ENCODE peak calls at places on chromosomes 11 and 22, in four cellular contexts. One of them, this sample, is unnamed.

GRCh38 chr22:32660292-32660691 is 141.2 kb upstream of the TIMP3 start:
- DNase-seq in mammary epithelial cell: peak; percentile 62
- DNase-seq in PC-9: peak; percentile 55
- DNase-seq in thoracic aorta: no peak
- DNase-seq in this sample: no peak

GRCh38 chr11:47916361-47916841 is 64.0 kb upstream of the PTPRJ start:
- DNase-seq in PC-9: no peak
- DNase-seq in thoracic aorta: no peak
- DNase-seq in mammary epithelial cell: no peak
- DNase-seq in this sample: no peak

GRCh38 chr11:17021550-17021949 is 7.3 kb upstream of the PLEKHA7 start:
- DNase-seq in mammary epithelial cell: no peak
- DNase-seq in PC-9: no peak
- DNase-seq in thoracic aorta: no peak
- DNase-seq in this sample: no peak

GRCh38 chr11:94882931-94883330 is 90.4 kb downstream of the CWC15 start:
- DNase-seq in thoracic aorta: no peak
- DNase-seq in mammary epithelial cell: peak; percentile 73
- DNase-seq in PC-9: no peak
- DNase-seq in this sample: no peak

GRCh38 chr11:68903631-68904457 is at the start of the genes IGHMBP2 and MRPL21:
- DNase-seq in thoracic aorta: peak; percentile 34
- DNase-seq in mammary epithelial cell: peak; percentile 83
- DNase-seq in PC-9: peak; percentile 86
- DNase-seq in this sample: no peak

GRCh38 chr11:117426297-117426685 is 98.6 kb downstream of the CEP164 start:
- DNase-seq in thoracic aorta: no peak
- DNase-seq in PC-9: peak; percentile 60
- DNase-seq in mammary epithelial cell: peak; percentile 24
- DNase-seq in this sample: no peak

GRCh38 chr11:102940714-102941588 is 14.6 kb downstream of the MMP13 start:
- DNase-seq in thoracic aorta: no peak
- DNase-seq in mammary epithelial cell: peak; percentile 66
- DNase-seq in PC-9: peak; percentile 43
- DNase-seq in this sample: no peak

GRCh38 chr22:47276219-47276843 is 513.9 kb downstream of the TBC1D22A start:
- DNase-seq in mammary epithelial cell: no peak
- DNase-seq in PC-9: no peak
- DNase-seq in thoracic aorta: no peak
- DNase-seq in this sample: no peak

GRCh38 chr22:41446057-41446501 is 522 bp downstream of the TOB2 start:
- DNase-seq in PC-9: peak; percentile 20
- DNase-seq in mammary epithelial cell: peak; percentile 11
- DNase-seq in thoracic aorta: no peak
- DNase-seq in this sample: no peak

GRCh38 chr22:28647216-28647615 is 32.4 kb downstream of the TTC28 start:
- DNase-seq in thoracic aorta: no peak
- DNase-seq in PC-9: no peak
- DNase-seq in mammary epithelial cell: no peak
- DNase-seq in this sample: no peak

GRCh38 chr11:68810164-68810563 is 31.6 kb downstream of the CPT1A start:
- DNase-seq in thoracic aorta: no peak
- DNase-seq in mammary epithelial cell: no peak
- DNase-seq in PC-9: no peak
- DNase-seq in this sample: no peak

GRCh38 chr11:24900960-24901549 is 404.2 kb downstream of the LUZP2 start:
- DNase-seq in thoracic aorta: no peak
- DNase-seq in mammary epithelial cell: no peak
- DNase-seq in PC-9: no peak
- DNase-seq in this sample: no peak

GRCh38 chr11:5992604-5993251 is 5.9 kb upstream of the OR52L1 start:
- DNase-seq in PC-9: no peak
- DNase-seq in thoracic aorta: no peak
- DNase-seq in mammary epithelial cell: peak; percentile 18
- DNase-seq in this sample: no peak

GRCh38 chr11:81840375-81840774 is 893.3 kb downstream of the FAM181B start:
- DNase-seq in PC-9: no peak
- DNase-seq in mammary epithelial cell: no peak
- DNase-seq in thoracic aorta: no peak
- DNase-seq in this sample: no peak

GRCh38 chr11:32118025-32118974 is 27.4 kb downstream of the RCN1 start:
- DNase-seq in PC-9: peak; percentile 52
- DNase-seq in mammary epithelial cell: peak; percentile 85
- DNase-seq in thoracic aorta: no peak
- DNase-seq in this sample: no peak

GRCh38 chr11:75591966-75592365 is 29.9 kb downstream of the SERPINH1 start:
- DNase-seq in PC-9: no peak
- DNase-seq in thoracic aorta: no peak
- DNase-seq in mammary epithelial cell: no peak
- DNase-seq in this sample: no peak

GRCh38 chr11:45662665-45663485 is 2.5 kb downstream of the CHST1 start:
- DNase-seq in thoracic aorta: peak; percentile 49
- DNase-seq in mammary epithelial cell: peak; percentile 15
- DNase-seq in PC-9: no peak
- DNase-seq in this sample: peak; percentile 55

GRCh38 chr11:120710354-120711187 is 199.0 kb downstream of the GRIK4 start:
- DNase-seq in mammary epithelial cell: peak; percentile 72
- DNase-seq in PC-9: peak; percentile 24
- DNase-seq in thoracic aorta: no peak
- DNase-seq in this sample: peak; percentile 81

GRCh38 chr11:119664063-119664572 is 64.9 kb downstream of the NECTIN1 start:
- DNase-seq in mammary epithelial cell: no peak
- DNase-seq in PC-9: no peak
- DNase-seq in thoracic aorta: no peak
- DNase-seq in this sample: no peak

GRCh38 chr11:2734181-2735052 is 34.6 kb upstream of the KCNQ1OT1 start:
- DNase-seq in PC-9: no peak
- DNase-seq in thoracic aorta: no peak
- DNase-seq in mammary epithelial cell: no peak
- DNase-seq in this sample: no peak

GRCh38 chr11:102546923-102547471 is 16.4 kb upstream of the MMP7 start:
- DNase-seq in thoracic aorta: no peak
- DNase-seq in mammary epithelial cell: no peak
- DNase-seq in PC-9: no peak
- DNase-seq in this sample: no peak

GRCh38 chr22:37995460-37995859 is 11.1 kb upstream of the SOX10 start:
- DNase-seq in thoracic aorta: no peak
- DNase-seq in mammary epithelial cell: no peak
- DNase-seq in PC-9: no peak
- DNase-seq in this sample: no peak

GRCh38 chr11:38019072-38019775 is 1421.2 kb upstream of the RAG2 start:
- DNase-seq in mammary epithelial cell: peak; percentile 95
- DNase-seq in PC-9: peak; percentile 96
- DNase-seq in thoracic aorta: no peak
- DNase-seq in this sample: peak; percentile 74

GRCh38 chr11:64996710-64997380 is at the start of gene BATF2:
- DNase-seq in mammary epithelial cell: peak; percentile 60
- DNase-seq in thoracic aorta: peak; percentile 29
- DNase-seq in PC-9: peak; percentile 66
- DNase-seq in this sample: no peak

GRCh38 chr11:85697747-85698146 is 11.8 kb upstream of the CCDC89 start:
- DNase-seq in thoracic aorta: no peak
- DNase-seq in mammary epithelial cell: no peak
- DNase-seq in PC-9: no peak
- DNase-seq in this sample: no peak

GRCh38 chr22:47540011-47540410 is 777.6 kb downstream of the TBC1D22A start:
- DNase-seq in thoracic aorta: no peak
- DNase-seq in PC-9: no peak
- DNase-seq in mammary epithelial cell: no peak
- DNase-seq in this sample: no peak

GRCh38 chr11:64384039-64384737 is 25.2 kb downstream of the RPS6KA4 start:
- DNase-seq in thoracic aorta: no peak
- DNase-seq in mammary epithelial cell: no peak
- DNase-seq in PC-9: no peak
- DNase-seq in this sample: no peak

GRCh38 chr11:24622262-24622661 is 125.4 kb downstream of the LUZP2 start:
- DNase-seq in PC-9: no peak
- DNase-seq in thoracic aorta: no peak
- DNase-seq in mammary epithelial cell: no peak
- DNase-seq in this sample: no peak

GRCh38 chr22:20316844-20317401 is 2.9 kb downstream of the DGCR6L start:
- DNase-seq in mammary epithelial cell: no peak
- DNase-seq in PC-9: no peak
- DNase-seq in thoracic aorta: no peak
- DNase-seq in this sample: no peak

GRCh38 chr11:15208570-15209222 is 94.0 kb downstream of the INSC start:
- DNase-seq in thoracic aorta: no peak
- DNase-seq in PC-9: peak; percentile 41
- DNase-seq in mammary epithelial cell: peak; percentile 27
- DNase-seq in this sample: no peak

GRCh38 chr11:133951484-133952198 is 5.1 kb downstream of the IGSF9B start:
- DNase-seq in mammary epithelial cell: no peak
- DNase-seq in thoracic aorta: no peak
- DNase-seq in PC-9: no peak
- DNase-seq in this sample: no peak

GRCh38 chr11:105641433-105641832 is 31.6 kb downstream of the GRIA4 start:
- DNase-seq in PC-9: no peak
- DNase-seq in mammary epithelial cell: no peak
- DNase-seq in thoracic aorta: no peak
- DNase-seq in this sample: no peak

GRCh38 chr11:73087730-73088129 is 54.4 kb downstream of the FCHSD2 start:
- DNase-seq in mammary epithelial cell: peak; percentile 7
- DNase-seq in PC-9: no peak
- DNase-seq in thoracic aorta: no peak
- DNase-seq in this sample: no peak

GRCh38 chr11:93536346-93536871 is 6.8 kb downstream of the SMCO4 start:
- DNase-seq in mammary epithelial cell: no peak
- DNase-seq in thoracic aorta: no peak
- DNase-seq in PC-9: no peak
- DNase-seq in this sample: no peak

GRCh38 chr11:93541154-93541553 is 2.0 kb downstream of the SMCO4 start:
- DNase-seq in thoracic aorta: no peak
- DNase-seq in PC-9: no peak
- DNase-seq in mammary epithelial cell: no peak
- DNase-seq in this sample: no peak

GRCh38 chr11:93540337-93540736 is 2.9 kb downstream of the SMCO4 start:
- DNase-seq in mammary epithelial cell: no peak
- DNase-seq in PC-9: no peak
- DNase-seq in thoracic aorta: no peak
- DNase-seq in this sample: no peak

GRCh38 chr11:93537022-93537421 is 6.2 kb downstream of the SMCO4 start:
- DNase-seq in mammary epithelial cell: no peak
- DNase-seq in thoracic aorta: no peak
- DNase-seq in PC-9: no peak
- DNase-seq in this sample: no peak

GRCh38 chr11:93537767-93538261 is 5.4 kb downstream of the SMCO4 start:
- DNase-seq in thoracic aorta: peak; percentile 20
- DNase-seq in mammary epithelial cell: peak; percentile 26
- DNase-seq in PC-9: peak; percentile 29
- DNase-seq in this sample: no peak
- H3K4me3 ChIP-seq in thoracic aorta: peak overlapping the region; percentile 54
- H3K4me3 ChIP-seq in mammary epithelial cell: no peak overlapping the region
- H3K4me3 ChIP-seq in PC-9: no peak overlapping the region
- H3K4me3 ChIP-seq in this sample: no peak overlapping the region

DNA sequence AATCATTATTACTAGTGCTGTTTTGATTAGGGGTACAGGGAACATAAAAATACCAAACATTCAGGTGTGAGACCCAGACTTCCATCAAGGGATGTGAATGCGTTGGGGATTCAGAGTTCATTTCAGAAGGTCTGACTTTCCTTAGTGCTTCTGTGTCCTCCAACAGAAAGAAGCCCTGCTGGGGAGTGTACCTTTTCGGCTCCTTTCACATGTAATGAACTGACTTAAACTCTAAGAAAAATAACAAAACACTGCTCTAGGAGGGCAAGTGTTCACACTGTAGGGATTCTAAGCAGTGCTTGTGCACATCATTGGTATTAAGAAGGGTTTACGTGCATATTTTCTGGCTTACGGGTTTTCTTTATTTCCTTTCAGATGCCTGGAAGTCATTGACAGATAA is 15.7 kb upstream of the TTC36 start:
- DNase-seq in thoracic aorta: no peak
- DNase-seq in PC-9: no peak
- DNase-seq in mammary epithelial cell: no peak
- DNase-seq in this sample: no peak
- H3K36me3 ChIP-seq in thoracic aorta: peaks cover 65% of the 10 kb centered on the region
- H3K36me3 ChIP-seq in PC-9: peaks cover 44% of the 10 kb centered on the region
- H3K36me3 ChIP-seq in mammary epithelial cell: peaks cover 53% of the 10 kb centered on the region
- H3K36me3 ChIP-seq in this sample: peaks cover 4% of the 10 kb centered on the region

GRCh38 chr11:43810929-43811596 is 69.6 kb upstream of the ALKBH3 start:
- DNase-seq in mammary epithelial cell: no peak
- DNase-seq in PC-9: no peak
- DNase-seq in thoracic aorta: no peak
- DNase-seq in this sample: no peak
- TF ChIP-seq CTCF in mammary epithelial cell: no peak
- TF ChIP-seq CTCF in PC-9: no peak
- TF ChIP-seq CTCF in thoracic aorta: peak; percentile 44
- TF ChIP-seq CTCF in this sample: peak; percentile 28

GRCh38 chr11:62579252-62579651 is 5.6 kb upstream of the EEF1G start:
- DNase-seq in PC-9: no peak
- DNase-seq in mammary epithelial cell: no peak
- DNase-seq in thoracic aorta: no peak
- DNase-seq in this sample: no peak

GRCh38 chr11:62578541-62578940 is 4.8 kb upstream of the EEF1G start:
- DNase-seq in thoracic aorta: no peak
- DNase-seq in mammary epithelial cell: no peak
- DNase-seq in PC-9: no peak
- DNase-seq in this sample: no peak

GRCh38 chr11:62575156-62575555 is 1.5 kb upstream of the EEF1G start:
- DNase-seq in mammary epithelial cell: no peak
- DNase-seq in PC-9: no peak
- DNase-seq in thoracic aorta: no peak
- DNase-seq in this sample: no peak

GRCh38 chr11:62575837-62576236 is 2.1 kb upstream of the EEF1G start:
- DNase-seq in PC-9: no peak
- DNase-seq in mammary epithelial cell: no peak
- DNase-seq in thoracic aorta: no peak
- DNase-seq in this sample: no peak

DNA sequence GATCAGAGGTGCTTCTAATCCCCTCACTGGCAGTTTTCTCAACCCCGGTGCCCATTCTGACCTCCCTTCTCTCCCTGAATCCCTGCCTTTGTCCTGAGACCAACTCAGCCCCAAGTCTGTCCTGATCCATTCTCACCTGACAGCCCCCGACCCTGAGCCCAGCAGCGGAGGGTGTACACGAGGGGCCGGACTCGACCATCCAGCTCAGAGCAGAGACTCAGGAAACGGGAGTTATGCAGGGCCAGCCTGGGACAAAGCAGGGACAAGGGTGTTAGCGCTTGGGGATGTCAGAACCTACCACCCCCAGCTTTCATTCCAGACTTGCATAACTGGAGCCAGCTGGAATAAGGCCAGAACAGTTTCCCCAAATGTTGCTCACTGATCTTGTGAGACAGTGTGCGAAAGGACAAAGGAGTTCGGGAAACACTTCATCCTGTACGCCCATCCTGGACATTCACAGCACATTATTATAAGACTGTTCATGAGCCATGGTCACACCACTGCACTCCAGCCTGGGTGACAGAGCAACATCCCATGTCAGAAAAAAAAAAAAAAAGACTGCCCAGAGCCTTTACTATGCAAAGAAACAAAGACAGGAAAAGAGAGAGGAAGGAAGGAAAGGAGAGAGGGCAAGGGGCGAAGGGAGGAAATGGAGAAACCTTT is 3.5 kb upstream of the EEF1G start:
- DNase-seq in PC-9: no peak
- DNase-seq in thoracic aorta: no peak
- DNase-seq in mammary epithelial cell: no peak
- DNase-seq in this sample: no peak
- H3K4me3 ChIP-seq in PC-9: no peak overlapping the region
- H3K4me3 ChIP-seq in thoracic aorta: no peak overlapping the region
- H3K4me3 ChIP-seq in mammary epithelial cell: no peak overlapping the region
- H3K4me3 ChIP-seq in this sample: no peak overlapping the region